ENCODE peak calls at places on chromosomes 16 and 17, in seven cellular contexts. H, U, F, P, Q, M and V are unnamed samples.

GRCh38 chr17:18234853-18235380 is 9.5 kb downstream of the LLGL1 start:
- DNase-seq in H (no peak), U (no peak), F (no peak), P (no peak), Q (no peak), M (no peak), V (no peak)

GRCh38 chr16:85491798-85492616 is 121.1 kb upstream of the GSE1 start:
- DNase-seq in H (no peak), U (peak), F (no peak), P (no peak), Q (peak), M (peak), V (no peak)

GRCh38 chr16:86898386-86898785 is 320.0 kb downstream of the FOXL1 start:
- DNase-seq in H (no peak), U (no peak), F (no peak), P (no peak), Q (no peak), M (no peak), V (no peak)

GRCh38 chr17:27306276-27306820 is 12.4 kb downstream of the WSB1 start:
- DNase-seq in H (no peak), U (no peak), F (no peak), P (no peak), Q (no peak), M (no peak), V (no peak)

GRCh38 chr16:65116818-65117430 is 4.9 kb downstream of the CDH11 start:
- DNase-seq in H (no peak), U (no peak), F (no peak), P (no peak), Q (no peak), M (no peak), V (no peak)

GRCh38 chr17:17119106-17119505 is 76.8 kb downstream of the MPRIP start:
- DNase-seq in H (no peak), U (peak), F (no peak), P (no peak), Q (no peak), M (peak), V (no peak)

GRCh38 chr17:49292901-49293300 is 62.3 kb upstream of the PHOSPHO1 start:
- DNase-seq in H (no peak), U (no peak), F (no peak), P (no peak), Q (no peak), M (no peak), V (no peak)

GRCh38 chr17:55166506-55166905 is 98.3 kb upstream of the HLF start:
- DNase-seq in H (no peak), U (no peak), F (no peak), P (no peak), Q (no peak), M (no peak), V (no peak)

GRCh38 chr16:76464973-76465620 is 187.9 kb downstream of the CNTNAP4 start:
- DNase-seq in H (no peak), U (no peak), F (no peak), P (no peak), Q (no peak), M (no peak), V (no peak)

GRCh38 chr16:1731073-1731472 is 25.1 kb downstream of the MAPK8IP3 start:
- DNase-seq in H (no peak), U (no peak), F (no peak), P (no peak), Q (no peak), M (no peak), V (no peak)

GRCh38 chr16:1734123-1734522 is 28.1 kb downstream of the MAPK8IP3 start:
- DNase-seq in H (no peak), U (no peak), F (no peak), P (no peak), Q (no peak), M (no peak), V (no peak)

GRCh38 chr16:1729445-1729844 is 23.4 kb downstream of the MAPK8IP3 start:
- DNase-seq in H (no peak), U (no peak), F (no peak), P (no peak), Q (no peak), M (no peak), V (no peak)

GRCh38 chr16:1731603-1732002 is 25.6 kb downstream of the MAPK8IP3 start:
- DNase-seq in H (no peak), U (no peak), F (no peak), P (no peak), Q (no peak), M (no peak), V (no peak)

DNA sequence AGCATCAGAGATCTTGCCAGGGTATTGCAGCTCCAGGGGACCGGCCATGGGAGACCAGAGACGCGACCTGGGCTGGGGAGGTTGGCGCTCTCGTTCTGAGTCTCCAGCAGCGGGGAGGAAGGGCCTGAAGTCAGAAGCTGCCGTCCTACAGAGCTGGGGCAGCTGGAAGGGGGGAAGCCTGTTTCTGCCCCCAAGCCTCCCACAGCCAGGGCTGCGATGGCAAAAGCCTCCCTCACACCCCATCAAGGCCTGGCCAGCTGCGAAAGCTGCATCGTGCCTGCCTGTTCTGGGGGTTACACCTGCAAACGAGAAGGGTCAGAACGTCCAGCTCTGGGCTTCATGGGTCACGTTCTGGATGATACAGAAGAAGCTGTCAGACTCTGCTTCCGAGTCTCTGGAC is 26.1 kb downstream of the MAPK8IP3 start:
- DNase-seq in H (no peak), U (no peak), F (no peak), P (no peak), Q (no peak), M (no peak), V (no peak)
- TF ChIP-seq EP300 in H (no peak), U (no peak), F (no peak), P (no peak), Q (no peak), M (no peak), V (no peak)

DNA sequence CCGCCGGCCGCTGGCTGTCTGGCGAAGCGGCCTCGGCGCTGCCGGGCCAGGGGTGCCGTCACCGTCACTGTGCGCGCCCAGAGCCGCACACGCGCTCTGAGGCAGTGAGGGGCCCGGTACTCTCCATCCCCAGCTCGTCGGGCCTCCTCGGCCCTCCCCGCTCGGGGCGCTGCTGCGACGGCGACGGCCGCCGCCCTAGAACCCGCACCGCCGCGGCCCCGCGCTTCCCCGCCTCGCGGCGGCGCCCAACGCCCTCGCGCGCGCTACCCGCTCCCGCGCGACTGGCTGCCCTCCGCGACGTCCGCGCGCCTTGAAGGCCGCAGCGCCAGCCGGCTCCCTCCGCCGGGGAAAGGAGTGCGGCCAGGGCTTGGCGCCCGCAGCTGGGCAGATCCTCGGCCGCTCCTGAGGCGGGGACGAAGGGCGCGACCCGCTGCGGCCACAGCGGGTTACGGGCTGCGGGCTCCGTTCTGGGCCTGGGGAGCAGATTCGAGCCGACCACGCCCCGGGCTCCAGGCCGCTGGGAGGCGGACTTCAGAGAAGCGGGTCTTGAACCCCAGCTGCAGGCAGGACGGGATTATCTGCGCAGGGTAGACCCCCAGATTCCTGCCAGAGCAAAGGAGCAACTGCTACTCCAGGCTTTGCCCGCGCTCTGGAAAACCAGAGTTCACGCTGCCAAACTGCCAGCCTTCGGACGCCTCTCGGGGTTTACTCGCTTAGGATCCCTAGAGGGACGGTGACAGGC is at the start of gene ULK2:
- DNase-seq in H (no peak), U (peak), F (no peak), P (peak), Q (peak), M (peak), V (no peak)
- TF ChIP-seq EP300 in H (no peak), U (no peak), F (no peak), P (no peak), Q (no peak), M (no peak), V (no peak)

GRCh38 chr16:31876955-31877828 is 3.6 kb downstream of the ZNF267 start:
- DNase-seq in H (no peak), U (no peak), F (no peak), P (no peak), Q (no peak), M (no peak), V (no peak)
- TF ChIP-seq EP300 in H (no peak), U (no peak), F (no peak), P (no peak), Q (no peak), M (no peak), V (no peak)

DNA sequence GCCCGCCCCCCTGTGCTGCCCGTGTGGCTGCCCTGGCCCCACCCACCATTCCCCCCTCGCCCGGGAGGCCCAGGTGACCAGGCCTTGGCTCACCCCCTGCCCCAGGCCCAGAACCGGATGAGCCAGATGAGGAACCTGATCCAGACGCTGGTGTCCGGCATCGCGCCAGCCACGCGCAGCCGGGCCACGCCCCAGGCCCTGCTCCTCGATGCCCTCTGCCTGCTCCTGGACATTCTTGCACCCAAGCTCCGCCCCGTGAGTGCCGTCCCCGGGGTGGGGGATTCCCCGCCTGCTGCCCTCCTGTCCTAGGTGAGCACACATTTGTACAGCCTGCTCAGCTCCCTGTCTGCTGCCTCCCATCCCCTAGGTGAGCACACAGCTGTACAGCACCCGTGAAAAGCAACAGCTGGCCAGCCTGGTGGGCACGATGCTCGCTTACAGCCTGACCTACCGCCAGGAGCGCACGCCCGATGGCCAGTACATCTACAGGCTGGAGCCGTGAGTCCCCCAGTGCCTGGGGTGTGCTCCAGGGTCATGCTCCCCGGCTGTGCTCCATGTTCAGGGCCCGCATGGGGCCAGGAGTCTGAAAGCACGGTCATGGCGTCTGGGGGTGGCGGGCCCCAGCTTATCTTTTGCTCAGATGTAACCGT is 4.8 kb downstream of the GNG13 start:
- DNase-seq in H (no peak), U (peak), F (no peak), P (peak), Q (no peak), M (peak), V (no peak)
- TF ChIP-seq EP300 in H (no peak), U (no peak), F (no peak), P (no peak), Q (no peak), M (no peak), V (no peak)

GRCh38 chr16:23640959-23641765 is at the start of the genes DCTN5 and PALB2:
- DNase-seq in H (peak), U (peak), F (peak), P (peak), Q (peak), M (peak), V (peak)
- TF ChIP-seq EP300 in H (peak), U (no peak), F (no peak), P (no peak), Q (no peak), M (no peak), V (no peak)

GRCh38 chr16:29663829-29664132 is 734 bp downstream of the SPN start:
- DNase-seq in H (no peak), U (no peak), F (no peak), P (no peak), Q (no peak), M (no peak), V (no peak)

GRCh38 chr16:29662000-29662728 is 883 bp upstream of the SPN start:
- DNase-seq in H (no peak), U (no peak), F (no peak), P (no peak), Q (no peak), M (no peak), V (no peak)

GRCh38 chr16:29662729-29663019 is 373 bp upstream of the SPN start:
- DNase-seq in H (no peak), U (peak), F (no peak), P (no peak), Q (no peak), M (peak), V (no peak)

GRCh38 chr16:29664133-29664912 is 1.3 kb downstream of the SPN start:
- DNase-seq in H (no peak), U (no peak), F (no peak), P (no peak), Q (no peak), M (peak), V (no peak)

GRCh38 chr16:29663020-29663828 is at the start of gene SPN:
- DNase-seq in H (no peak), U (no peak), F (no peak), P (no peak), Q (no peak), M (peak), V (no peak)
- TF ChIP-seq EP300 in H (no peak), U (no peak), F (no peak), P (no peak), Q (no peak), M (no peak), V (no peak)

DNA sequence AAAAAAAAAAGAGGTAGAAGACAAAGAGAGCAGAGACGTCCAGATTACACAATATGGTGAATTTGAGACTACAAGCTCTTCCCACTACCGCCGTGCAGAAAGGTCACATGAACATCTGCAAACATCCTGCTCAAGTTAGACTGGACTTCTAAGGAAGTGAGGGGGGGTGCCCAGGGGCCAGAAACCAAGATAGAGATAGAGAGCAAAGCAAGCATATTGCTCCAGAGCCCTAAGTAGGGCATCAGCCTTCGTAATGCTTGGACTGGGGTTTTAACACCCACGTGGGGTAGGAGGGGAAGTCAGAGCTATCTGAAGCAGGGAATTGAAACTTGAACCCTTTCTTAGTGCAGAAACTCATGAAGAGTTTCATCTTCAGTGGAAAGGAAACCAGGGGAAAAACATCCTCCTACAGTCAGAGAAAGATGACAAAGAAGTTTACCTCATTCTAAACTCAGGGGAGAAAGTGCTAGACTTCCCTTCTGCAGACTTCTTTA is 8.7 kb downstream of the CLEC19A start:
- DNase-seq in H (peak), U (no peak), F (no peak), P (no peak), Q (no peak), M (peak), V (no peak)
- TF ChIP-seq EP300 in H (no peak), U (no peak), F (no peak), P (no peak), Q (no peak), M (no peak), V (no peak)

DNA sequence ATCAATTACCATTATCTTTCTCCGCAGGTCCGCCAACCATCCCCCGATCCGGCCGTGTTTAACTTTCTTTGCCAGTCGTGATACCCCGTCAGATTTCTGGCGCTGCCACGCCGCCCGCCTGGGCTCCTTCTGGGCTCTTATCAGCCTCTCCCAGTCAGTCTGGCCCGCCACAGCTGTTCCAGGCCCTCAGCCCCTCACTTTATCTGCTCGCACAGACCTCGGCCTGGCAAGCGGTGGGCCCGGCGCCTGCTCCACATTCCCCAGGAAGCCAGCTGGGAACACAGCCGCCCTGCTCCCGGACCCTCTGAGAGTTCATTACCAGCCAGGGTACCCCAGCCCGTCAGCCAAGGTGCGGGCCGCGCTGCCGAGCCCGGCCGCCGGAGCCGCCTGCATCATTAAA is 157.5 kb downstream of the ZNF423 start:
- DNase-seq in H (no peak), U (no peak), F (no peak), P (no peak), Q (peak), M (no peak), V (no peak)
- TF ChIP-seq EP300 in H (no peak), U (no peak), F (no peak), P (no peak), Q (no peak), M (no peak), V (no peak)